ENCODE peak calls at places on chromosomes 1 and 21, in five cellular contexts. I is fibroblast of lung, R is endothelial cell, F is OCI-LY7, E is transverse colon. P is an unnamed sample.

GRCh38 chr1:175162955-175163354 is 29.6 kb downstream of the KIAA0040 start:
- DNase-seq in I (no peak), E (no peak), F (no peak), R (no peak), P (peak)

GRCh38 chr1:22329171-22329540 is 122.5 kb upstream of the ZBTB40 start:
- DNase-seq in E (no peak), F (no peak), R (no peak), I (no peak), P (no peak)

GRCh38 chr1:173002891-173003582 is 47.7 kb downstream of the TNFSF18 start:
- DNase-seq in E (no peak), I (peak), F (no peak), R (no peak), P (peak)

GRCh38 chr1:41496080-41497055 is 11.9 kb upstream of the EDN2 start:
- DNase-seq in F (no peak), R (peak), I (peak), E (peak), P (peak)

GRCh38 chr1:204293605-204294365 is 65.9 kb downstream of the PLEKHA6 start:
- DNase-seq in I (no peak), R (no peak), F (no peak), E (no peak), P (peak)

GRCh38 chr1:99850458-99850974 is 355 bp downstream of the AGL start:
- DNase-seq in F (peak), R (no peak), E (no peak), I (peak), P (peak)

GRCh38 chr1:232830661-232831060 is 25.4 kb downstream of the MAP10 start:
- DNase-seq in E (no peak), R (no peak), I (no peak), F (no peak), P (no peak)

GRCh38 chr21:15209224-15209623 is 144.4 kb upstream of the NRIP1 start:
- DNase-seq in R (no peak), F (no peak), I (no peak), E (no peak), P (no peak)

GRCh38 chr1:164443836-164444235 is 115.1 kb upstream of the PBX1 start:
- DNase-seq in F (no peak), R (no peak), I (no peak), E (no peak), P (peak)

GRCh38 chr1:205325334-205325884 is 3.9 kb upstream of the NUAK2 start:
- DNase-seq in R (peak), I (peak), F (peak), E (peak), P (peak)

GRCh38 chr1:111030590-111030989 is 66.9 kb upstream of the LRIF1 start:
- DNase-seq in R (peak), F (peak), E (peak), I (peak), P (peak)

GRCh38 chr1:232629250-232630046 is 485 bp downstream of the SIPA1L2 start:
- DNase-seq in R (peak), F (no peak), E (peak), I (peak), P (peak)

GRCh38 chr1:8409107-8409506 is 91.2 kb downstream of the SLC45A1 start:
- DNase-seq in I (peak), E (peak), F (peak), R (no peak), P (peak)

GRCh38 chr1:26696645-26697440 is 1.0 kb downstream of the ARID1A start:
- DNase-seq in I (no peak), E (peak), F (peak), R (peak), P (no peak)

GRCh38 chr1:206435450-206435849 is 34.8 kb upstream of the IKBKE start:
- DNase-seq in F (no peak), R (no peak), E (no peak), I (peak), P (no peak)

GRCh38 chr1:217331698-217332097 is 299.2 kb downstream of the GPATCH2 start:
- DNase-seq in E (no peak), F (no peak), R (no peak), I (no peak), P (no peak)

GRCh38 chr1:56527548-56528302 is 51.6 kb downstream of the PLPP3 start:
- DNase-seq in I (no peak), E (peak), F (no peak), R (no peak), P (no peak)

GRCh38 chr1:36475341-36475740 is 7.4 kb downstream of the CSF3R start:
- DNase-seq in I (no peak), F (no peak), R (no peak), E (no peak), P (no peak)

GRCh38 chr1:36479505-36480051 is 3.1 kb downstream of the CSF3R start:
- DNase-seq in I (no peak), E (no peak), R (no peak), F (no peak), P (peak)

GRCh38 chr1:36476945-36477344 is 5.8 kb downstream of the CSF3R start:
- DNase-seq in E (no peak), R (no peak), F (no peak), I (no peak), P (no peak)

GRCh38 chr1:36472656-36473055 is 8.5 kb upstream of the MRPS15 start:
- DNase-seq in R (no peak), I (no peak), E (no peak), F (no peak), P (no peak)

DNA sequence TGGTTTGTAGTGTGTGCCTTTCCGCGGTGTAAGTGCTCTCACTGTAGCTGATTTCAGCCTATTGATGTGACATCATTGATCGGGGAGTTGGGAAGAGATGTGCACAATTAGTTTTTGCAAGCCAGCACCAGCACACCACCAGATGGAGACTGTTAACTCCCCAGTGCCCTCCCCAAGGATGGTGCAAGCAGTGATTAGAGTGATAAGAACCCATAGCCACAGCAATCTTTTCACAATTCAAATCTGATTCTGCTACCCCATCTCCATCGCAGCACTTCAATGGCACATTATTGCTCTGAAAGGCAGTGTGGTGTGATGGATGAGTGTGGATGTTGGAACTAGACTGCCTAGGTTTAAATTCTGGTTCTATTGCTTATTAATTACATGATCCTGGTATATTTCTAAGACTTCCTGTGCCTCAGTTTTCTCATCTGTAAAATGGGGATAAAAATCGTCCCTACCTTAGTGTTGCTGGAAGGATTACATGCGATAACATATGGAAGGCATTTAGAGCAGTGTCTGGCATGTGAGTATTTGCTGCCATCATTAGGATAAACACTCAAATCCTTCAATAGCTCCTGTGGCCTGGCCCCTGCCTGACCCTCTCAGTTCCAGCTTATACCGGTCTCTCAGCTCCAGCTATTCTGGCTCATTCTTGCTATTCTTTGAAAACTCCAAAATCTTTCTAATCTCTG is 6.7 kb downstream of the CSF3R start:
- DNase-seq in E (no peak), R (no peak), I (no peak), F (no peak), P (no peak)
- TF ChIP-seq CTCF in E (no peak), R (no peak), I (no peak), F (no peak), P (peak)

GRCh38 chr1:6052543-6053205 is 7.0 kb downstream of the KCNAB2 start:
- DNase-seq in I (peak), F (peak), R (peak), E (peak), P (peak)
- TF ChIP-seq CTCF in I (peak), F (peak), R (peak), E (peak), P (peak)

GRCh38 chr1:54488831-54489626 is 59.0 kb upstream of the ACOT11 start:
- DNase-seq in I (peak), R (peak), F (peak), E (peak), P (peak)
- TF ChIP-seq CTCF in I (peak), R (peak), F (peak), E (peak), P (peak)

GRCh38 chr1:77532641-77533040 is 149.8 kb downstream of the ZZZ3 start:
- DNase-seq in I (no peak), F (no peak), E (no peak), R (no peak), P (peak)

GRCh38 chr1:77538956-77539509 is 143.4 kb downstream of the ZZZ3 start:
- DNase-seq in I (peak), R (no peak), F (no peak), E (peak), P (peak)

GRCh38 chr1:77536813-77537212 is 145.6 kb downstream of the ZZZ3 start:
- DNase-seq in I (peak), E (no peak), R (no peak), F (no peak), P (peak)

GRCh38 chr1:77534456-77534855 is 148.0 kb downstream of the ZZZ3 start:
- DNase-seq in F (no peak), I (peak), R (no peak), E (no peak), P (no peak)

GRCh38 chr1:77533660-77534295 is 148.7 kb downstream of the ZZZ3 start:
- DNase-seq in I (peak), R (peak), F (peak), E (peak), P (peak)
- TF ChIP-seq CTCF in I (peak), R (peak), F (peak), E (peak), P (peak)

GRCh38 chr1:81470250-81470649 is 330.5 kb upstream of the ADGRL2 start:
- DNase-seq in F (no peak), I (no peak), E (no peak), R (no peak), P (no peak)
- TF ChIP-seq CTCF in F (no peak), I (no peak), E (no peak), R (no peak), P (no peak)

P was measured in choroid plexus epithelial cell.